ENCODE peak calls at places on chromosomes 3 and 15, in eight cellular contexts. K is HFF-Myc, T is B cell, L is sigmoid colon, H is heart right ventricle, I is IMR-90, F is pancreas, Y is fibroblast of the aortic adventitia. R is an unnamed sample.
A peak's percentile ranks its signal among the peaks of the same experiment; 100 is the strongest.

GRCh38 chr3:119681279-119681678 is 4.1 kb upstream of the COX17 start:
- DNase-seq in K (no peak), T (no peak), L (no peak), H (no peak), I (peak; percentile 58), F (no peak), Y (peak; percentile 82), R (peak; percentile 73)

GRCh38 chr3:129036234-129037092 is 24.1 kb upstream of the GP9 start:
- DNase-seq in K (no peak), T (no peak), L (no peak), H (no peak), I (no peak), F (no peak), Y (no peak), R (no peak)

GRCh38 chr15:29139540-29140459 is 129.8 kb downstream of the NSMCE3 start:
- DNase-seq in K (no peak), T (peak; percentile 75), L (no peak), H (no peak), I (peak; percentile 24), F (peak; percentile 72), Y (peak; percentile 17), R (peak; percentile 63)

GRCh38 chr15:101024111-101024695 is 105.0 kb downstream of the LRRK1 start:
- DNase-seq in K (no peak), T (no peak), L (peak; percentile 78), H (peak; percentile 52), I (peak; percentile 96), F (no peak), Y (peak; percentile 82), R (peak; percentile 96)

GRCh38 chr3:173586176-173586575 is 188.6 kb downstream of the NLGN1 start:
- DNase-seq in K (no peak), T (no peak), L (no peak), H (no peak), I (peak; percentile 21), F (no peak), Y (no peak), R (no peak)

GRCh38 chr3:135014575-135014974 is 219.5 kb downstream of the EPHB1 start:
- DNase-seq in K (no peak), T (no peak), L (no peak), H (no peak), I (no peak), F (no peak), Y (no peak), R (no peak)

GRCh38 chr3:188286087-188286513 is 132.1 kb downstream of the LPP start:
- DNase-seq in K (peak; percentile 88), T (no peak), L (peak; percentile 86), H (peak; percentile 59), I (peak; percentile 100), F (no peak), Y (peak; percentile 98), R (peak; percentile 98)

GRCh38 chr15:62991698-62992097 is 50.8 kb upstream of the TPM1 start:
- DNase-seq in K (no peak), T (no peak), L (no peak), H (no peak), I (no peak), F (no peak), Y (no peak), R (no peak)

GRCh38 chr15:93372209-93372910 is 283.3 kb upstream of the RGMA start:
- DNase-seq in K (no peak), T (no peak), L (no peak), H (no peak), I (no peak), F (no peak), Y (no peak), R (no peak)

GRCh38 chr3:64122476-64122875 is 99.2 kb upstream of the PSMD6 start:
- DNase-seq in K (no peak), T (no peak), L (no peak), H (peak; percentile 11), I (no peak), F (no peak), Y (no peak), R (no peak)

GRCh38 chr3:22231061-22231460 is 480.1 kb upstream of the ZNF385D start:
- DNase-seq in K (no peak), T (no peak), L (no peak), H (no peak), I (no peak), F (no peak), Y (no peak), R (peak; percentile 76)

GRCh38 chr3:123449092-123449985 is 449 bp upstream of the ADCY5 start:
- DNase-seq in K (no peak), T (peak; percentile 65), L (no peak), H (peak; percentile 32), I (peak; percentile 10), F (peak; percentile 29), Y (peak; percentile 3), R (peak; percentile 18)

GRCh38 chr15:83733691-83734090 is 79.8 kb downstream of the ADAMTSL3 start:
- DNase-seq in K (no peak), T (no peak), L (no peak), H (no peak), I (no peak), F (no peak), Y (no peak), R (no peak)

GRCh38 chr15:83733206-83733605 is 79.3 kb downstream of the ADAMTSL3 start:
- DNase-seq in K (no peak), T (no peak), L (no peak), H (no peak), I (peak; percentile 6), F (no peak), Y (peak; percentile 78), R (peak; percentile 96)

GRCh38 chr15:83732196-83732595 is 78.3 kb downstream of the ADAMTSL3 start:
- DNase-seq in K (no peak), T (no peak), L (no peak), H (no peak), I (no peak), F (no peak), Y (no peak), R (no peak)

GRCh38 chr15:83732770-83733169 is 78.8 kb downstream of the ADAMTSL3 start:
- DNase-seq in K (no peak), T (no peak), L (no peak), H (no peak), I (no peak), F (no peak), Y (no peak), R (no peak)

DNA sequence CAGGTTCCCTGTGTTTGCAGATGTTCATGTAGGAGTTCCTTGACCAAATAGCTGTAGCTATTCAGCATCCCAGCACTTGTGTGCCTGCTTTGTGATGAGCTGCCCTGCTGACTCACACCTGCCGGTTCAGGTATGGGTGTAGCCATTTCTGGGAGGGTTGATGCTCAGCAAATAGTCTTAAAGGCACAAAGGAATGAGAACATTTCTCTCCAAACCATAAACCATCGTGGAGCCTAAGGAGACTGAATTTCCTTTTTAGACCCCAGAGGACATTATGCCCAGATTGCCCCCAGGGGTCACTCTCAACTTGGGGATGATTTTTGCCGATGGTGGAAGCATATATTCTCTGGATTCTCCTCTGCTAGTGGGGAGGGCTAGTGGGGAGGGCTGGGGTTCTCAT is 80.6 kb downstream of the ADAMTSL3 start:
- DNase-seq in K (no peak), T (no peak), L (no peak), H (no peak), I (no peak), F (no peak), Y (no peak), R (peak; percentile 23)
- TF ChIP-seq CTCF in K (peak; percentile 39), T (no peak), L (no peak), H (peak; percentile 39), I (no peak), F (no peak), Y (peak; percentile 16), R (peak; percentile 51)

GRCh38 chr3:115436767-115437301 is 186.5 kb upstream of the GAP43 start:
- DNase-seq in K (peak; percentile 81), T (no peak), L (no peak), H (no peak), I (peak; percentile 93), F (no peak), Y (peak; percentile 96), R (peak; percentile 94)
- TF ChIP-seq CTCF in K (peak; percentile 40), T (no peak), L (no peak), H (peak; percentile 16), I (peak; percentile 48), F (no peak), Y (peak; percentile 56), R (peak; percentile 70)

GRCh38 chr3:29759443-29760033 is 478.7 kb downstream of the RBMS3 start:
- DNase-seq in K (no peak), T (no peak), L (no peak), H (peak; percentile 9), I (peak; percentile 21), F (peak; percentile 9), Y (peak; percentile 54), R (peak; percentile 61)

GRCh38 chr3:29764059-29764458 is 483.2 kb downstream of the RBMS3 start:
- DNase-seq in K (no peak), T (no peak), L (no peak), H (no peak), I (peak; percentile 83), F (no peak), Y (peak; percentile 89), R (peak; percentile 88)

GRCh38 chr3:29763115-29763514 is 482.2 kb downstream of the RBMS3 start:
- DNase-seq in K (no peak), T (no peak), L (no peak), H (no peak), I (no peak), F (no peak), Y (peak; percentile 49), R (no peak)

GRCh38 chr3:29759021-29759359 is 478.1 kb downstream of the RBMS3 start:
- DNase-seq in K (no peak), T (no peak), L (no peak), H (peak; percentile 31), I (peak; percentile 80), F (peak; percentile 34), Y (peak; percentile 91), R (peak; percentile 90)

DNA sequence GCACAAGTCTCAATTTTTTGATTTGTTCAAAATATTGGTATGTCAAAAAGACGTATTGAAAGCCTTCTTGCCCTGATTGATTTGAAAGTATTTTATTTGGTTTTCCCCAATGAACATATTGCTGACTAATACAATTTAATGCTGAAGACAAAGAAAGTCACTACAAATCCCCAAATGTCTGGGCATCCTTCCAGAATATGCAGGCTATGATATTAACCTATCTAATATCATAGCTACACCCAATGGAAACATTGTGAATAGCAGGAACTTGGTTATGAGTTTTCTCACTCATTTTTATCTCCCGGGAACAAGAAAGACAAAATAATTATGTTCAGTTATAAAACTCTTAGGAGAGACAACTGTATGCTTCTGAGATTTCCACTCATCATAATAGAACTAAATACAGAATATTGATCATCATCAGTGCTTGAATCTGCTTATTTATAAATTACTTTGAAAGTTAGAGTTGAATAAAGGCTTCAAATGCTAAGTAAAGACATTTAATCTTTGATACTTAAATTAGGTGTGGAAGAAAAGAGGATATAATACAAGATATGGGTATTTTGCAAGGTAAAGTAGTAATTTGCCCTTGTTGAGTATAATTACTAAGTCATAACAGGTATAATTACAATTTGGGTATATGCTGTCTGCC is 483.9 kb downstream of the RBMS3 start:
- DNase-seq in K (peak; percentile 79), T (no peak), L (no peak), H (peak; percentile 74), I (peak; percentile 89), F (peak; percentile 14), Y (peak; percentile 96), R (peak; percentile 95)
- TF ChIP-seq CTCF in K (peak; percentile 48), T (no peak), L (peak; percentile 47), H (peak; percentile 78), I (peak; percentile 76), F (peak; percentile 49), Y (peak; percentile 79), R (peak; percentile 79)

GRCh38 chr3:83523470-83524073 is 1435.2 kb upstream of the CADM2 start:
- DNase-seq in K (no peak), T (no peak), L (no peak), H (peak; percentile 30), I (no peak), F (peak; percentile 55), Y (no peak), R (peak; percentile 85)
- TF ChIP-seq CTCF in K (no peak), T (no peak), L (peak; percentile 18), H (peak; percentile 49), I (no peak), F (peak; percentile 41), Y (no peak), R (peak; percentile 82)

GRCh38 chr15:52137432-52138357 is 25.1 kb upstream of the BCL2L10 start:
- DNase-seq in K (no peak), T (no peak), L (no peak), H (no peak), I (no peak), F (peak; percentile 44), Y (no peak), R (no peak)
- TF ChIP-seq CTCF in K (no peak), T (no peak), L (no peak), H (no peak), I (no peak), F (no peak), Y (no peak), R (no peak)